ENCODE peak calls at places on chromosomes 4 and X, in ten cellular contexts. Z is foreskin fibroblast, F is K562, V is MM.1S, D is pancreas, W is stomach, L is colonic mucosa, X is bronchial epithelial cell, I is A549, Q is AG04450. B is an unnamed sample.

GRCh38 chr4:15088394-15089041 is 86.2 kb downstream of the CPEB2 start:
- DNase-seq in Z (no peak), F (no peak), V (no peak), D (no peak), W (no peak), L (no peak), X (no peak), I (no peak), Q (no peak), B (no peak)

GRCh38 chr4:103002551-103002950 is 17.0 kb downstream of the SLC9B1 start:
- DNase-seq in Z (peak), F (no peak), V (no peak), D (no peak), W (no peak), L (no peak), X (peak), I (no peak), Q (no peak), B (no peak)

GRCh38 chr4:113292371-113293042 is 243.1 kb downstream of the ANK2 start:
- DNase-seq in Z (peak), F (no peak), V (no peak), D (no peak), W (no peak), L (peak), X (no peak), I (no peak), Q (peak), B (no peak)

GRCh38 chrX:17564689-17565409 is 172.4 kb upstream of the SCML1 start:
- DNase-seq in Z (peak), F (no peak), V (no peak), D (no peak), W (no peak), L (no peak), X (no peak), I (no peak), Q (no peak), B (no peak)

GRCh38 chrX:74147439-74147838 is 156.5 kb upstream of the ZCCHC13 start:
- DNase-seq in Z (no peak), F (no peak), V (no peak), D (no peak), W (no peak), L (no peak), X (no peak), I (no peak), Q (no peak), B (no peak)

GRCh38 chr4:53459548-53459947 is 82.1 kb downstream of the FIP1L1 start:
- DNase-seq in Z (peak), F (no peak), V (no peak), D (no peak), W (no peak), L (no peak), X (peak), I (peak), Q (no peak), B (no peak)

GRCh38 chr4:82247171-82247570 is 126.6 kb downstream of the HNRNPD start:
- DNase-seq in Z (no peak), F (no peak), V (no peak), D (no peak), W (no peak), L (no peak), X (peak), I (no peak), Q (no peak), B (no peak)

GRCh38 chrX:70444326-70445196 is at the start of gene DLG3:
- DNase-seq in Z (peak), F (no peak), V (no peak), D (no peak), W (no peak), L (no peak), X (no peak), I (peak), Q (no peak), B (no peak)

GRCh38 chrX:56788717-56789122 is 59.7 kb downstream of the NBDY start:
- DNase-seq in Z (no peak), F (peak), V (peak), D (peak), W (peak), L (no peak), X (peak), I (no peak), Q (no peak), B (no peak)

GRCh38 chr4:123390846-123391456 is 5.6 kb upstream of the SPRY1 start:
- DNase-seq in Z (peak), F (peak), V (peak), D (no peak), W (no peak), L (no peak), X (peak), I (peak), Q (no peak), B (no peak)

GRCh38 chr4:64533159-64533558 is 123.9 kb upstream of the TECRL start:
- DNase-seq in Z (no peak), F (no peak), V (no peak), D (no peak), W (no peak), L (no peak), X (no peak), I (no peak), Q (no peak), B (no peak)

GRCh38 chr4:38782452-38783108 is at the start of gene TLR10:
- DNase-seq in Z (peak), F (peak), V (peak), D (no peak), W (peak), L (peak), X (peak), I (peak), Q (peak), B (no peak)

GRCh38 chr4:53914313-53915016 is 149.9 kb downstream of the CHIC2 start:
- DNase-seq in Z (peak), F (no peak), V (no peak), D (no peak), W (peak), L (no peak), X (peak), I (peak), Q (no peak), B (peak)

GRCh38 chr4:8083086-8083825 is 75.4 kb downstream of the ABLIM2 start:
- DNase-seq in Z (no peak), F (no peak), V (no peak), D (no peak), W (no peak), L (no peak), X (no peak), I (no peak), Q (no peak), B (no peak)

GRCh38 chr4:38139187-38139586 is 179.0 kb downstream of the PTTG2 start:
- DNase-seq in Z (no peak), F (no peak), V (no peak), D (no peak), W (no peak), L (no peak), X (no peak), I (no peak), Q (no peak), B (no peak)

GRCh38 chrX:19075754-19076153 is 46.5 kb downstream of the ADGRG2 start:
- DNase-seq in Z (no peak), F (no peak), V (no peak), D (no peak), W (no peak), L (no peak), X (no peak), I (no peak), Q (no peak), B (no peak)

GRCh38 chrX:103211012-103211715 is 3.7 kb upstream of the BEX4 start:
- DNase-seq in Z (peak), F (peak), V (peak), D (no peak), W (peak), L (peak), X (peak), I (peak), Q (no peak), B (no peak)

GRCh38 chr4:6633091-6633906 is 7.2 kb upstream of the MRFAP1 start:
- DNase-seq in Z (peak), F (peak), V (no peak), D (no peak), W (no peak), L (no peak), X (peak), I (no peak), Q (no peak), B (no peak)

GRCh38 chr4:141730805-141731204 is 94.4 kb downstream of the IL15 start:
- DNase-seq in Z (peak), F (no peak), V (no peak), D (no peak), W (no peak), L (no peak), X (no peak), I (no peak), Q (no peak), B (no peak)

GRCh38 chr4:113575391-113575790 is 186.1 kb downstream of the CAMK2D start:
- DNase-seq in Z (peak), F (no peak), V (no peak), D (no peak), W (no peak), L (no peak), X (no peak), I (no peak), Q (no peak), B (no peak)

GRCh38 chr4:55733874-55734437 is 85.6 kb upstream of the EXOC1L start:
- DNase-seq in Z (peak), F (peak), V (no peak), D (peak), W (peak), L (peak), X (peak), I (peak), Q (no peak), B (peak)

GRCh38 chr4:104971458-104971857 is 175.2 kb upstream of the TET2 start:
- DNase-seq in Z (no peak), F (no peak), V (no peak), D (no peak), W (no peak), L (no peak), X (peak), I (no peak), Q (no peak), B (no peak)

GRCh38 chrX:34638116-34638515 is 19.0 kb downstream of the TMEM47 start:
- DNase-seq in Z (peak), F (peak), V (peak), D (no peak), W (no peak), L (no peak), X (peak), I (peak), Q (peak), B (no peak)

GRCh38 chr4:45442466-45442865 is 681.4 kb downstream of the GABRG1 start:
- DNase-seq in Z (no peak), F (peak), V (peak), D (no peak), W (no peak), L (no peak), X (no peak), I (peak), Q (no peak), B (no peak)

GRCh38 chr4:14770025-14770424 is 232.3 kb upstream of the CPEB2 start:
- DNase-seq in Z (no peak), F (no peak), V (no peak), D (no peak), W (no peak), L (no peak), X (no peak), I (no peak), Q (no peak), B (no peak)

GRCh38 chrX:64976673-64977040 is 407 bp upstream of the ZC4H2 start:
- DNase-seq in Z (no peak), F (no peak), V (no peak), D (no peak), W (no peak), L (no peak), X (no peak), I (no peak), Q (no peak), B (no peak)
- H3K4me3 ChIP-seq in Z (peak), F (no peak), V (peak), D (peak), W (peak), L (peak), X (peak), I (peak), Q (peak), B (peak)

DNA sequence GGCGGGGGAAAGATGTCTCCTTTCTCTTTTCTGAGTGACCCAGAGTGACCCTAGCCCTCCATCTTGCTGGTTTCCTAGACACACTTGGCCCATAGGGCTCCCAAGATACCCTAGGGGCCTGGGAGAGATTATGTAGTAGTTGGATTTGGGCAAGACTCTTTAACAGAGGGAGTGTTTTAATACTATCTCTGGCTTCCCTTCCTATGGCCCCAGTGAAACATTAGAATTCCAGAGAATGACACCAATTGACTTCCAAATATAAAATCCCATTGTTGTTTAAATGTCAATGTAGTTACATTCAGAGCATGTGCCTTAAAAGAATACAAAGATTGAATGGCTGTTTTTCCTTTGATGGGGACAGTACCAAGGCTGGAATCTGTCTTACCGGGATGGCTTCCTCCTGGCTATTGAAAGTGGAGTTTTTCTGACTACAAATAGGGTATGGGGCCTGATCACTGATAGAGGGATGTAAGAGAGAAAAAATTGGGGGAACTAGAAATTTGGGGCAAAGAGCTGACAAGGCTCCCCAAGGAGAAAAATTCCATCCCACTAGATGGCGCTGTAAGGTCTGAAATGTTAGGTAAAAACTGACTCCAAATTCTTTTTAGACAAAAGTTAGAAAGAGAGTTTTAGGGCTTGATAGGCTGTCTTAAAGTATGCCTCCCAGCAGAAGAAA is 10.7 kb downstream of the TENT5D start:
- DNase-seq in Z (no peak), F (peak), V (peak), D (no peak), W (no peak), L (no peak), X (no peak), I (peak), Q (no peak), B (no peak)
- TF ChIP-seq CTCF in Z (no peak), F (peak), V (peak), D (no peak), W (no peak), L (no peak), X (no peak), I (no peak), Q (no peak), B (peak)

GRCh38 chr4:143188325-143189088 is 3.8 kb downstream of the USP38 start:
- DNase-seq in Z (no peak), F (no peak), V (no peak), D (no peak), W (no peak), L (no peak), X (peak), I (no peak), Q (no peak), B (no peak)
- H3K4me3 ChIP-seq in Z (peak), F (peak), V (peak), D (peak), W (peak), L (peak), X (no peak), I (peak), Q (peak), B (peak)

GRCh38 chr4:52246834-52247233 is 195.7 kb downstream of the SPATA18 start:
- DNase-seq in Z (no peak), F (no peak), V (no peak), D (no peak), W (no peak), L (no peak), X (no peak), I (no peak), Q (no peak), B (no peak)
- TF ChIP-seq CTCF in Z (no peak), F (no peak), V (no peak), D (no peak), W (no peak), L (no peak), X (no peak), I (no peak), Q (no peak), B (no peak)